ENCODE peak calls at places on chromosomes 12 and 14, in seven cellular contexts. Z is GM23338, F is K562, H is Panc1, J is HCT116, T is suprapubic skin, B is HepG2. G is an unnamed sample. For H3K4me1, the result is how much of the 10 kb centered on the place peaks cover.

GRCh38 chr12:4027412-4027811 is 154.2 kb upstream of the PARP11 start:
- DNase-seq in Z (no peak), F (no peak), H (no peak), J (no peak), T (no peak), B (peak), G (no peak)

GRCh38 chr14:75821828-75822521 is 159.8 kb downstream of the TGFB3 start:
- DNase-seq in Z (no peak), F (no peak), H (no peak), J (peak), T (no peak), B (no peak), G (no peak)

GRCh38 chr14:96383445-96383844 is 8.5 kb upstream of the AK7 start:
- DNase-seq in Z (no peak), F (no peak), H (no peak), J (no peak), T (no peak), B (no peak), G (no peak)

GRCh38 chr12:92362785-92363184 is 217.1 kb upstream of the BTG1 start:
- DNase-seq in Z (no peak), F (no peak), H (no peak), J (no peak), T (no peak), B (no peak), G (no peak)

GRCh38 chr12:24821691-24822090 is 127.2 kb downstream of the BCAT1 start:
- DNase-seq in Z (no peak), F (no peak), H (no peak), J (no peak), T (no peak), B (no peak), G (no peak)

GRCh38 chr12:132600048-132601032 is 10.0 kb downstream of the LRCOL1 start:
- DNase-seq in Z (peak), F (peak), H (no peak), J (peak), T (no peak), B (peak), G (peak)

GRCh38 chr12:54040148-54040494 is 7.3 kb downstream of the HOXC5 start:
- DNase-seq in Z (no peak), F (peak), H (no peak), J (no peak), T (no peak), B (no peak), G (no peak)

GRCh38 chr12:20985399-20985798 is 145.6 kb upstream of the SLCO1B1 start:
- DNase-seq in Z (no peak), F (no peak), H (no peak), J (no peak), T (no peak), B (no peak), G (no peak)

GRCh38 chr12:24062642-24063245 is 113.3 kb upstream of the SOX5 start:
- DNase-seq in Z (no peak), F (no peak), H (no peak), J (no peak), T (no peak), B (no peak), G (no peak)

GRCh38 chr14:81565441-81566290 is 32.0 kb upstream of the SEL1L start:
- DNase-seq in Z (peak), F (peak), H (no peak), J (peak), T (no peak), B (peak), G (no peak)

GRCh38 chr12:51883998-51884675 is 3.8 kb upstream of the ANKRD33 start:
- DNase-seq in Z (no peak), F (no peak), H (no peak), J (no peak), T (peak), B (no peak), G (no peak)

GRCh38 chr14:67806228-67806627 is 10.2 kb downstream of the ZFYVE26 start:
- DNase-seq in Z (no peak), F (no peak), H (no peak), J (no peak), T (no peak), B (no peak), G (no peak)

GRCh38 chr14:38138581-38139138 is 69.0 kb upstream of the SSTR1 start:
- DNase-seq in Z (no peak), F (no peak), H (no peak), J (no peak), T (no peak), B (no peak), G (no peak)

GRCh38 chr12:92551853-92552397 is 150.9 kb upstream of the PLEKHG7 start:
- DNase-seq in Z (no peak), F (peak), H (no peak), J (no peak), T (no peak), B (no peak), G (no peak)

GRCh38 chr12:88986056-88986455 is 366.2 kb downstream of the DUSP6 start:
- DNase-seq in Z (no peak), F (no peak), H (no peak), J (no peak), T (no peak), B (no peak), G (no peak)
- H3K4me1 ChIP-seq in Z (under half), F (under half), H (under half), J (under half), T (under half), B (under half), G (under half)

GRCh38 chr12:40226652-40227051 is 1.9 kb downstream of the LRRK2 start:
- DNase-seq in Z (no peak), F (peak), H (no peak), J (no peak), T (peak), B (no peak), G (no peak)

GRCh38 chr12:40228727-40229126 is 3.9 kb downstream of the LRRK2 start:
- DNase-seq in Z (no peak), F (no peak), H (no peak), J (no peak), T (no peak), B (no peak), G (no peak)

GRCh38 chr12:40225337-40225983 is 663 bp downstream of the LRRK2 start:
- DNase-seq in Z (no peak), F (no peak), H (no peak), J (no peak), T (no peak), B (no peak), G (no peak)

GRCh38 chr12:40225984-40226602 is 1.3 kb downstream of the LRRK2 start:
- DNase-seq in Z (no peak), F (no peak), H (no peak), J (no peak), T (no peak), B (no peak), G (no peak)

DNA sequence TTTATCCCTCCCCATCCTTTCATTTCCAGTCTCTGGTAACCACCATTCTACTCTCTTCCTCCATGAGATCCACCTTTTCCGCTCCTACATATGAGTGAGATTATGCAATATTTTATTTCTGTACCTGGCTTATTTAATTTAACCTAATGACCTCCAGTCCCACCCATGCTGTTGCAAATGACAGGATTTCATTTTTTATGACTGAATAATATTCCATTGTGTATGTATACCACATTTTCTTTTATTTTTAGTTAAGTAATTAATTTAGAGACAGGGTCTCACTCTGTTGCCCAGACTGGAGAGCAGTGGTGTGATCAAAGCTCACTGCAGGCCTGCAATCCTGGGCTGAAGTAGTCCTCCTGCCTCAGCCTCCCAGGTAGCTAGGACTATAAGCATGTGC is 2.6 kb downstream of the LRRK2 start:
- DNase-seq in Z (no peak), F (no peak), H (no peak), J (no peak), T (no peak), B (no peak), G (no peak)
- TF ChIP-seq POLR2AphosphoS5 in Z (no peak), F (no peak), H (no peak), J (no peak), T (no peak), B (no peak), G (no peak)

GRCh38 chr12:1662761-1663439 is 28.0 kb upstream of the ADIPOR2 start:
- DNase-seq in Z (peak), F (peak), H (no peak), J (peak), T (peak), B (no peak), G (peak)
- H3K4me1 ChIP-seq in Z (under half), F (under half), H (under half), J (under half), T (under half), B (half or more), G (under half)

DNA sequence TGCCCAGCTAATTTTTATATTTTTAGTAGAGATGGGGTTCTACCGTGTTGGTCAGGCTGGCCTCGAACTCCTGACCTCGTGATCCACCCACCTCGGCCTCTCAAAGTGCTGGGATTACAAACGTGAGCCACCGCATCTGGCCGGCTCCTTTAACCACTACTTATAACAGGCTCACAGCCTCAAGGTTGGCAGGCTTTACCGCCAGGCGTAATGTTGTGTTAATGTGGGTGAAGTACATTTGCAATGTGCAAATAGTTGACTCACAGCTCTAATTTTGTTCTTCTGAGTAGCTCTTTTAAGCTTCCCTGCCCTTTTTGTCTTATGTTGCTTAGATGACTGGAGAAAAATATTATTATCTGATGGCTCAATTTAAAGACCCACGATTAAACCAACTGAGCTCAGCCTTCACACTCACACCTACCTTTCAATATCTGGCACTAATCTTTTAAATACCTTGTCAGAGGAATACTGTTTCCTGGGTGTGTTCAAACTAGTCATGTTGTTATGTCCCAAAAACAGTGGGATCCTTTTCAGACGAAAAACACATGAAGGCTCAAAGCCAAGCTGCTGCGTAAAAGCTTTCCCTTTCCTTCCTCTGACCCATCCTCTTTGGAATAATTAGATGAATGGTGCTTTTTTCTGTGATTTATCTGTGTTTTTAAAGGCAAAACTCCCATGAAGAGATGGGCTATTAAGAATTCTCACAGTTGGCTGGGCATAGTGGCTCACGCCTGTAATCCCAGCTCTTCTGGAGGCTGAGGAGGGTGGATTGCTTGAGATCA is 57.2 kb upstream of the USP44 start:
- DNase-seq in Z (peak), F (no peak), H (peak), J (no peak), T (peak), B (peak), G (peak)
- TF ChIP-seq POLR2AphosphoS5 in Z (no peak), F (no peak), H (no peak), J (no peak), T (no peak), B (no peak), G (no peak)

GRCh38 chr12:124607681-124608425 is 40.4 kb upstream of the NCOR2 start:
- DNase-seq in Z (no peak), F (no peak), H (no peak), J (no peak), T (no peak), B (no peak), G (no peak)
- H3K4me1 ChIP-seq in Z (under half), F (under half), H (under half), J (under half), T (under half), B (half or more), G (under half)

GRCh38 chr12:120264511-120265202 is 873 bp downstream of the PXN start:
- DNase-seq in Z (peak), F (no peak), H (no peak), J (no peak), T (no peak), B (no peak), G (no peak)

GRCh38 chr12:120264086-120264485 is 1.4 kb downstream of the PXN start:
- DNase-seq in Z (no peak), F (no peak), H (no peak), J (no peak), T (no peak), B (no peak), G (no peak)

GRCh38 chr12:120265203-120265482 is 387 bp downstream of the PXN start:
- DNase-seq in Z (no peak), F (no peak), H (no peak), J (no peak), T (peak), B (no peak), G (no peak)

GRCh38 chr12:120266180-120266535 is 628 bp upstream of the PXN start:
- DNase-seq in Z (no peak), F (no peak), H (no peak), J (no peak), T (no peak), B (no peak), G (no peak)

DNA sequence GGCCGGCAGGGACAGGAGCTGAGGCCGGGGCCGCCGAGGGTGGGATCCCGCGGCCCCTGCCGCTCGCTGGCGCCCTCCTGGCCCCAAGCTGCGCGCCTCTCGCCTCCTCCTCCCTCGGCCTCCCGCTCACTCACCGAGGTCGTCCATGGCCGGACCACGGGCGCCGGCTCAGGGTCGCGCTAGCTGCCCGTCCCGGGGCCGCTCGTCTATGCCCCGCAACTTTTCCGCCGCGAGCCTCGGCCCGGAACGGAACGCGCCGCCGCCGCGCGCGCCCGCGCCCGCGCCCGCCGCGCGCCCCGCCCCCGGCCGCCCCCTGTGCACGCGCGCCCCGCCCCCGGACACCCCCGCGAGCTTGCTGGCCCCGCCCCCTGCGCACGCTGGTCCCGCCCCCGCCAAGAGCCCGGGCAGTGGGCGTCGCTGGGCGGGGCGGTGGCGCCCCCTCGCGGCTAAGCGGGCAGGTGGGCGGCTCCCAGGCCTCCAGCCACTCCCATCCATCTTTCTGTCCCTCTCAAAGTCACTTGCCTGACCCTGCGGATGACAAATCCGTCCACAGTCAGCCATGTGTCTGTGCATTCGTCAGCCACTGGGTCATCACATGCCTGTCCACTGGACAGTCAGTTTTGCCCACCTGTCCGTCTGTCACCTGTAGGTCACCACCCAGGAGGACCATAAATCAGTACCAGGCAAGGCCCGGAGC is at the start of gene PXN:
- DNase-seq in Z (peak), F (peak), H (no peak), J (peak), T (peak), B (peak), G (peak)
- TF ChIP-seq POLR2AphosphoS5 in Z (peak), F (peak), H (peak), J (peak), T (no peak), B (peak), G (peak)

DNA sequence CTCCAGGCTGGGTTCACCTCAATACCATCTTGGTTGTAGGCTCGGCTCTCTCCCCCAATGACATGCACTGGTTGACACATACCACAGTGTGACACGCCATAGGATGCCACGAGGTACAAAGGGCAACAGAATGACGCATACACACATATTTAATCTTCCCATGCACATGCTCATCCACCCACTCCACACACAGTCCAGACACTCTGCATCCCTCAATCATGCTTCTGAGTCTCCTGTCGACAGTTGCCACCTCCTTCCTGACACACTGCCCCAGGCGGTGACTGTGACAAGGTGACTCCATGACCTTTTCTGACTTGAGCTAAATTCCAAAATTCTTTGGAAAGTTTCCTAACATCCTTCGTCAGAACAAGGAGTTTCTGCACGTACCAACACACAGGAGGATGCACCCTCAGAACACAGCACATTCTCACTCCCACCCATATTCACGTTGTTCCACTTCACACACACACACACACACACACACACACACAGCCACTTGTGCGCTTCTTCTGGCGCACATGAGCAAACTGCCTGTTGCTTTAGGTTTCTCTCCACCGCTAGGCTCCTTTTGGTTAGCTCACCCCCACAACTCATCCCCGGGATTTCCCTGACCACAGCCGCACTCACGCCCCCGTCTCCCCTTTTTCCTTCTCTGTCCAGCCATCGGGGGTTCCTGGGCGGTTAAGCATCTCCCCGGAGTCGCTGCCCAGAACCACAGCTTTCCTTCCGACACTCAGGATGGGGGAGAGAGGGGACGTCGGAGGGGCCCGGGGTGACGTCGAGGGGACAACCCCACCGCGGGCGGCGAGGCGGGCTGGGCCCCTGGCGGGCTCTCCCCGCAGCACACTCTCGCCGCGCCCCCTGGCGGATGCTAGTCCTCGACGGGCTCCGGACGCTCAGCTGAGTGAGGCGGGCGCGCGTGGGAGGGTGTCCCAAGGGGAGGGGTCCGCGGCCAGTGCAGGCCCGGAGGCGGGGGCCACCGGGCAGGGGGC is 536 bp upstream of the WNT1 start:
- DNase-seq in Z (peak), F (peak), H (no peak), J (no peak), T (peak), B (peak), G (no peak)
- H3K4me1 ChIP-seq in Z (under half), F (under half), H (under half), J (under half), T (half or more), B (half or more), G (under half)

GRCh38 chr12:94020335-94020734 is 128.0 kb upstream of the PLXNC1 start:
- DNase-seq in Z (no peak), F (no peak), H (no peak), J (no peak), T (no peak), B (no peak), G (no peak)
- TF ChIP-seq POLR2AphosphoS5 in Z (no peak), F (no peak), H (no peak), J (no peak), T (no peak), B (no peak), G (no peak)

G was measured in breast epithelium.